ENCODE peak calls at places on chromosomes 7 and 10, in ten cellular contexts. One of them, this sample, is unnamed.

GRCh38 chr7:73703985-73704639 is 15.4 kb downstream of the STX1A start:
- DNase-seq in spleen: peak; percentile 80
- DNase-seq in upper lobe of left lung: peak; percentile 62
- DNase-seq in uterus: peak; percentile 63
- DNase-seq in tibial nerve: peak; percentile 24
- DNase-seq in ovary: peak; percentile 78
- DNase-seq in K562: peak; percentile 94
- DNase-seq in esophagus squamous epithelium: no peak
- DNase-seq in Peyer's patch: peak; percentile 91
- DNase-seq in testis: peak; percentile 77
- DNase-seq in this sample: no peak

GRCh38 chr10:84358743-84359142 is 30.4 kb downstream of the CCSER2 start:
- DNase-seq in esophagus squamous epithelium: no peak
- DNase-seq in testis: no peak
- DNase-seq in tibial nerve: no peak
- DNase-seq in upper lobe of left lung: no peak
- DNase-seq in K562: no peak
- DNase-seq in ovary: no peak
- DNase-seq in Peyer's patch: no peak
- DNase-seq in spleen: no peak
- DNase-seq in uterus: no peak
- DNase-seq in this sample: no peak

GRCh38 chr7:78523903-78524302 is 725.3 kb downstream of the PHTF2 start:
- DNase-seq in spleen: no peak
- DNase-seq in ovary: no peak
- DNase-seq in K562: no peak
- DNase-seq in Peyer's patch: no peak
- DNase-seq in esophagus squamous epithelium: no peak
- DNase-seq in testis: no peak
- DNase-seq in uterus: no peak
- DNase-seq in tibial nerve: no peak
- DNase-seq in upper lobe of left lung: no peak
- DNase-seq in this sample: no peak

GRCh38 chr10:53836638-53837037 is 964.4 kb downstream of the PCDH15 start:
- DNase-seq in K562: no peak
- DNase-seq in spleen: no peak
- DNase-seq in ovary: no peak
- DNase-seq in uterus: no peak
- DNase-seq in esophagus squamous epithelium: no peak
- DNase-seq in upper lobe of left lung: no peak
- DNase-seq in Peyer's patch: no peak
- DNase-seq in testis: no peak
- DNase-seq in tibial nerve: no peak
- DNase-seq in this sample: no peak

GRCh38 chr7:71770269-71770907 is 638.4 kb downstream of the GALNT17 start:
- DNase-seq in K562: no peak
- DNase-seq in upper lobe of left lung: no peak
- DNase-seq in Peyer's patch: no peak
- DNase-seq in esophagus squamous epithelium: no peak
- DNase-seq in spleen: no peak
- DNase-seq in testis: no peak
- DNase-seq in tibial nerve: no peak
- DNase-seq in ovary: no peak
- DNase-seq in uterus: no peak
- DNase-seq in this sample: peak; percentile 20

GRCh38 chr10:125707852-125708468 is 11.5 kb upstream of the EDRF1 start:
- DNase-seq in esophagus squamous epithelium: no peak
- DNase-seq in Peyer's patch: no peak
- DNase-seq in spleen: no peak
- DNase-seq in uterus: no peak
- DNase-seq in tibial nerve: no peak
- DNase-seq in upper lobe of left lung: no peak
- DNase-seq in K562: no peak
- DNase-seq in testis: no peak
- DNase-seq in ovary: no peak
- DNase-seq in this sample: no peak

GRCh38 chr7:36260481-36260880 is 107.4 kb downstream of the EEPD1 start:
- DNase-seq in ovary: no peak
- DNase-seq in tibial nerve: no peak
- DNase-seq in upper lobe of left lung: no peak
- DNase-seq in esophagus squamous epithelium: no peak
- DNase-seq in K562: no peak
- DNase-seq in spleen: no peak
- DNase-seq in uterus: no peak
- DNase-seq in Peyer's patch: no peak
- DNase-seq in testis: no peak
- DNase-seq in this sample: no peak

GRCh38 chr7:140680886-140681285 is 8.1 kb downstream of the ADCK2 start:
- DNase-seq in testis: no peak
- DNase-seq in spleen: peak; percentile 46
- DNase-seq in uterus: no peak
- DNase-seq in Peyer's patch: no peak
- DNase-seq in tibial nerve: no peak
- DNase-seq in ovary: no peak
- DNase-seq in K562: no peak
- DNase-seq in esophagus squamous epithelium: no peak
- DNase-seq in upper lobe of left lung: no peak
- DNase-seq in this sample: no peak

GRCh38 chr10:13717936-13718772 is 131.4 kb downstream of the PRPF18 start:
- DNase-seq in Peyer's patch: peak; percentile 62
- DNase-seq in K562: no peak
- DNase-seq in spleen: peak; percentile 80
- DNase-seq in tibial nerve: peak; percentile 54
- DNase-seq in esophagus squamous epithelium: no peak
- DNase-seq in testis: peak; percentile 62
- DNase-seq in upper lobe of left lung: peak; percentile 81
- DNase-seq in ovary: peak; percentile 73
- DNase-seq in uterus: peak; percentile 55
- DNase-seq in this sample: no peak

GRCh38 chr10:69948261-69948660 is 104.4 kb upstream of the MACROH2A2 start:
- DNase-seq in tibial nerve: no peak
- DNase-seq in Peyer's patch: no peak
- DNase-seq in uterus: no peak
- DNase-seq in ovary: no peak
- DNase-seq in testis: no peak
- DNase-seq in K562: peak; percentile 36
- DNase-seq in spleen: peak; percentile 45
- DNase-seq in esophagus squamous epithelium: no peak
- DNase-seq in upper lobe of left lung: peak; percentile 28
- DNase-seq in this sample: no peak

GRCh38 chr7:70072220-70072619 is 473.9 kb downstream of the AUTS2 start:
- DNase-seq in esophagus squamous epithelium: no peak
- DNase-seq in tibial nerve: no peak
- DNase-seq in K562: no peak
- DNase-seq in Peyer's patch: no peak
- DNase-seq in upper lobe of left lung: no peak
- DNase-seq in ovary: no peak
- DNase-seq in spleen: no peak
- DNase-seq in testis: no peak
- DNase-seq in uterus: no peak
- DNase-seq in this sample: no peak

GRCh38 chr7:131898418-131898817 is 342.0 kb upstream of the PODXL start:
- DNase-seq in spleen: no peak
- DNase-seq in esophagus squamous epithelium: no peak
- DNase-seq in tibial nerve: no peak
- DNase-seq in Peyer's patch: no peak
- DNase-seq in uterus: no peak
- DNase-seq in K562: no peak
- DNase-seq in ovary: no peak
- DNase-seq in testis: no peak
- DNase-seq in upper lobe of left lung: no peak
- DNase-seq in this sample: no peak
- TF ChIP-seq POLR2A in spleen: no peak
- TF ChIP-seq POLR2A in esophagus squamous epithelium: no peak
- TF ChIP-seq POLR2A in tibial nerve: no peak
- TF ChIP-seq POLR2A in Peyer's patch: no peak
- TF ChIP-seq POLR2A in uterus: no peak
- TF ChIP-seq POLR2A in K562: no peak
- TF ChIP-seq POLR2A in ovary: no peak
- TF ChIP-seq POLR2A in testis: no peak
- TF ChIP-seq POLR2A in upper lobe of left lung: no peak
- TF ChIP-seq POLR2A in this sample: no peak

DNA sequence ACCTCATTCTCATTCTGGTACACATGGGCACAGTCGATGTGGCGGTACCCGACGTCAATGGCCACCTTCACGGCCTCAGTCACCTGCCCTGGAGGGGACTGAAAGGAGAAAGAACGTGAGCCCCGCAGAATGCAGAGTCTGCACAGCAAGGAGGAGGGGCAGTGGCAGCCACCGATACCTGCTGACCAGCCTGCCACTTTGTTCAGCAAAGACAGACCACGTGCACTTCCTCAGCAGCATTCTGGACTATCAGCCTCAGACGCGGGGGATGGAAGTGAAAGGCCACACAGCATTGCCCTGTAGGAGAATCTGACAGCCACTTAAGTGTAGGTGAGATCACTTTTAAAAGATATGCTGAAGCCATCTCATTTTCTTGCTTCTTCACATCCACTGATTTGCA is 7.2 kb downstream of the AKR1B1 start:
- DNase-seq in spleen: no peak
- DNase-seq in uterus: no peak
- DNase-seq in esophagus squamous epithelium: no peak
- DNase-seq in testis: no peak
- DNase-seq in upper lobe of left lung: no peak
- DNase-seq in Peyer's patch: no peak
- DNase-seq in ovary: no peak
- DNase-seq in K562: no peak
- DNase-seq in tibial nerve: no peak
- DNase-seq in this sample: peak; percentile 84
- H3K27ac ChIP-seq in spleen: no peak overlapping the region
- H3K27ac ChIP-seq in uterus: no peak overlapping the region
- H3K27ac ChIP-seq in esophagus squamous epithelium: peak overlapping the region; percentile 50
- H3K27ac ChIP-seq in testis: no peak overlapping the region
- H3K27ac ChIP-seq in upper lobe of left lung: no peak overlapping the region
- H3K27ac ChIP-seq in Peyer's patch: no peak overlapping the region
- H3K27ac ChIP-seq in ovary: no peak overlapping the region
- H3K27ac ChIP-seq in K562: no peak overlapping the region
- H3K27ac ChIP-seq in tibial nerve: no peak overlapping the region
- H3K27ac ChIP-seq in this sample: no peak overlapping the region

GRCh38 chr10:121337356-121337936 is 260.8 kb downstream of the FGFR2 start:
- DNase-seq in uterus: no peak
- DNase-seq in K562: no peak
- DNase-seq in esophagus squamous epithelium: no peak
- DNase-seq in upper lobe of left lung: no peak
- DNase-seq in tibial nerve: no peak
- DNase-seq in spleen: no peak
- DNase-seq in Peyer's patch: no peak
- DNase-seq in testis: no peak
- DNase-seq in ovary: no peak
- DNase-seq in this sample: no peak

GRCh38 chr10:121335386-121335925 is 262.8 kb downstream of the FGFR2 start:
- DNase-seq in uterus: no peak
- DNase-seq in ovary: no peak
- DNase-seq in testis: no peak
- DNase-seq in tibial nerve: no peak
- DNase-seq in esophagus squamous epithelium: no peak
- DNase-seq in Peyer's patch: no peak
- DNase-seq in upper lobe of left lung: no peak
- DNase-seq in K562: no peak
- DNase-seq in spleen: no peak
- DNase-seq in this sample: no peak

GRCh38 chr10:121339136-121339535 is 259.1 kb downstream of the FGFR2 start:
- DNase-seq in esophagus squamous epithelium: no peak
- DNase-seq in upper lobe of left lung: no peak
- DNase-seq in spleen: no peak
- DNase-seq in K562: no peak
- DNase-seq in ovary: no peak
- DNase-seq in Peyer's patch: no peak
- DNase-seq in tibial nerve: no peak
- DNase-seq in uterus: no peak
- DNase-seq in testis: no peak
- DNase-seq in this sample: no peak

GRCh38 chr10:121338206-121338991 is 259.8 kb downstream of the FGFR2 start:
- DNase-seq in Peyer's patch: no peak
- DNase-seq in uterus: no peak
- DNase-seq in testis: no peak
- DNase-seq in ovary: no peak
- DNase-seq in upper lobe of left lung: no peak
- DNase-seq in tibial nerve: no peak
- DNase-seq in K562: no peak
- DNase-seq in esophagus squamous epithelium: no peak
- DNase-seq in spleen: no peak
- DNase-seq in this sample: no peak

GRCh38 chr10:121340176-121340850 is 257.9 kb downstream of the FGFR2 start:
- DNase-seq in testis: no peak
- DNase-seq in K562: no peak
- DNase-seq in tibial nerve: no peak
- DNase-seq in Peyer's patch: no peak
- DNase-seq in uterus: no peak
- DNase-seq in ovary: no peak
- DNase-seq in upper lobe of left lung: no peak
- DNase-seq in spleen: no peak
- DNase-seq in esophagus squamous epithelium: no peak
- DNase-seq in this sample: no peak
- H3K27me3 ChIP-seq in testis: no peaks in the 10 kb centered on the region
- H3K27me3 ChIP-seq in K562: no peaks in the 10 kb centered on the region
- H3K27me3 ChIP-seq in tibial nerve: no peaks in the 10 kb centered on the region
- H3K27me3 ChIP-seq in Peyer's patch: no peaks in the 10 kb centered on the region
- H3K27me3 ChIP-seq in uterus: no peaks in the 10 kb centered on the region
- H3K27me3 ChIP-seq in ovary: no peaks in the 10 kb centered on the region
- H3K27me3 ChIP-seq in upper lobe of left lung: no peaks in the 10 kb centered on the region
- H3K27me3 ChIP-seq in spleen: no peaks in the 10 kb centered on the region
- H3K27me3 ChIP-seq in esophagus squamous epithelium: no peaks in the 10 kb centered on the region
- H3K27me3 ChIP-seq in this sample: no peaks in the 10 kb centered on the region

GRCh38 chr10:116698364-116698763 is 44.0 kb downstream of the HSPA12A start:
- DNase-seq in spleen: no peak
- DNase-seq in uterus: no peak
- DNase-seq in tibial nerve: no peak
- DNase-seq in esophagus squamous epithelium: no peak
- DNase-seq in upper lobe of left lung: no peak
- DNase-seq in K562: no peak
- DNase-seq in Peyer's patch: no peak
- DNase-seq in ovary: no peak
- DNase-seq in testis: no peak
- DNase-seq in this sample: no peak

GRCh38 chr10:116696919-116697318 is 45.4 kb downstream of the HSPA12A start:
- DNase-seq in Peyer's patch: no peak
- DNase-seq in esophagus squamous epithelium: no peak
- DNase-seq in tibial nerve: no peak
- DNase-seq in upper lobe of left lung: no peak
- DNase-seq in spleen: no peak
- DNase-seq in testis: no peak
- DNase-seq in K562: no peak
- DNase-seq in uterus: no peak
- DNase-seq in ovary: no peak
- DNase-seq in this sample: no peak

GRCh38 chr10:116699049-116699782 is 43.1 kb downstream of the HSPA12A start:
- DNase-seq in Peyer's patch: no peak
- DNase-seq in uterus: no peak
- DNase-seq in spleen: no peak
- DNase-seq in testis: no peak
- DNase-seq in K562: no peak
- DNase-seq in tibial nerve: no peak
- DNase-seq in esophagus squamous epithelium: no peak
- DNase-seq in ovary: no peak
- DNase-seq in upper lobe of left lung: no peak
- DNase-seq in this sample: no peak

GRCh38 chr10:116699783-116700150 is 42.6 kb downstream of the HSPA12A start:
- DNase-seq in Peyer's patch: no peak
- DNase-seq in upper lobe of left lung: no peak
- DNase-seq in testis: no peak
- DNase-seq in ovary: no peak
- DNase-seq in tibial nerve: no peak
- DNase-seq in esophagus squamous epithelium: no peak
- DNase-seq in uterus: no peak
- DNase-seq in K562: no peak
- DNase-seq in spleen: no peak
- DNase-seq in this sample: no peak

GRCh38 chr10:116697816-116698215 is 44.5 kb downstream of the HSPA12A start:
- DNase-seq in esophagus squamous epithelium: no peak
- DNase-seq in spleen: no peak
- DNase-seq in upper lobe of left lung: no peak
- DNase-seq in uterus: no peak
- DNase-seq in K562: no peak
- DNase-seq in tibial nerve: no peak
- DNase-seq in Peyer's patch: no peak
- DNase-seq in ovary: no peak
- DNase-seq in testis: no peak
- DNase-seq in this sample: no peak
- TF ChIP-seq POLR2A in esophagus squamous epithelium: no peak
- TF ChIP-seq POLR2A in spleen: no peak
- TF ChIP-seq POLR2A in upper lobe of left lung: no peak
- TF ChIP-seq POLR2A in uterus: no peak
- TF ChIP-seq POLR2A in K562: no peak
- TF ChIP-seq POLR2A in tibial nerve: no peak
- TF ChIP-seq POLR2A in Peyer's patch: no peak
- TF ChIP-seq POLR2A in ovary: no peak
- TF ChIP-seq POLR2A in testis: no peak
- TF ChIP-seq POLR2A in this sample: no peak